ENCODE peak calls at places on chromosomes 6 and 20, in ten cellular contexts. S is CD8-positive, alpha-beta memory T cell; E is brain microvascular endothelial cell; K is vagina; Q is aorta; F is cardiac muscle cell; Y is A549; N is RWPE1; C is HCT116; J is stomach. D is an unnamed sample.
A peak's percentile ranks its signal among the peaks of the same experiment; 100 is the strongest.

GRCh38 chr6:18845891-18846290 is 458.7 kb downstream of the RNF144B start:
- DNase-seq in C (no peak), E (no peak), S (no peak), N (no peak), J (no peak), Q (no peak), Y (no peak), K (no peak), F (no peak), D (no peak)

GRCh38 chr20:49786671-49787370 is 25.8 kb upstream of the SLC9A8 start:
- DNase-seq in Y (peak; percentile 44), E (peak; percentile 10), S (no peak), Q (no peak), J (no peak), K (no peak), C (no peak), F (peak; percentile 23), N (peak; percentile 75), D (no peak)

GRCh38 chr20:41072099-41072798 is 43.6 kb downstream of the TOP1 start:
- DNase-seq in S (no peak), F (peak; percentile 89), J (no peak), N (peak; percentile 92), Y (no peak), K (no peak), E (peak; percentile 79), Q (no peak), C (no peak), D (no peak)

GRCh38 chr6:130810307-130811030 is 16.7 kb upstream of the SMLR1 start:
- DNase-seq in C (no peak), E (no peak), Y (no peak), N (no peak), J (no peak), S (no peak), Q (no peak), K (no peak), F (peak; percentile 10), D (no peak)

GRCh38 chr6:158938811-158939254 is 61.2 kb downstream of the RSPH3 start:
- DNase-seq in F (peak; percentile 12), S (no peak), Y (peak; percentile 52), N (no peak), E (peak; percentile 7), K (no peak), J (no peak), Q (no peak), C (peak; percentile 24), D (no peak)

GRCh38 chr6:151807513-151808330 is at the start of gene ESR1:
- DNase-seq in E (peak; percentile 15), F (peak; percentile 52), K (no peak), J (peak; percentile 28), C (no peak), Q (peak; percentile 78), Y (no peak), N (peak; percentile 12), S (no peak), D (no peak)

GRCh38 chr6:161439093-161439492 is 165.2 kb upstream of the AGPAT4 start:
- DNase-seq in Q (no peak), F (peak; percentile 95), J (no peak), N (peak; percentile 83), S (no peak), C (peak; percentile 40), K (no peak), Y (peak; percentile 63), E (peak; percentile 93), D (peak; percentile 55)

GRCh38 chr6:108801331-108801730 is 46.9 kb upstream of the ARMC2 start:
- DNase-seq in Y (no peak), J (no peak), C (no peak), N (no peak), E (no peak), S (no peak), Q (no peak), F (no peak), K (no peak), D (no peak)

GRCh38 chr6:14549319-14549770 is 431.8 kb downstream of the CD83 start:
- DNase-seq in N (no peak), Y (no peak), Q (no peak), C (no peak), J (no peak), F (no peak), E (no peak), K (no peak), S (no peak), D (peak; percentile 63)
- H3K27ac ChIP-seq in N (no peak overlapping the region), Y (no peak overlapping the region), Q (no peak overlapping the region), C (no peak overlapping the region), J (no peak overlapping the region), F (no peak overlapping the region), E (no peak overlapping the region), K (no peak overlapping the region), S (no peak overlapping the region), D (no peak overlapping the region)

GRCh38 chr6:132496519-132497180 is 16.3 kb downstream of the STX7 start:
- DNase-seq in S (no peak), K (no peak), C (no peak), J (no peak), F (no peak), Q (no peak), Y (no peak), N (no peak), E (no peak), D (no peak)
- H3K27ac ChIP-seq in S (no peak overlapping the region), K (no peak overlapping the region), C (no peak overlapping the region), J (no peak overlapping the region), F (no peak overlapping the region), Q (no peak overlapping the region), Y (no peak overlapping the region), N (no peak overlapping the region), E (no peak overlapping the region), D (no peak overlapping the region)

GRCh38 chr6:26553739-26554668 is 15.8 kb downstream of the HMGN4 start:
- DNase-seq in C (peak; percentile 81), F (peak; percentile 93), Q (peak; percentile 93), N (peak; percentile 84), J (peak; percentile 84), S (peak; percentile 83), Y (peak; percentile 86), K (no peak), E (peak; percentile 93), D (peak; percentile 64)

GRCh38 chr6:26552640-26553189 is 14.5 kb downstream of the HMGN4 start:
- DNase-seq in F (no peak), S (no peak), K (no peak), Y (no peak), E (no peak), J (no peak), C (no peak), Q (no peak), N (no peak), D (no peak)

GRCh38 chr6:26552205-26552604 is 14.0 kb downstream of the HMGN4 start:
- DNase-seq in Q (no peak), F (no peak), N (no peak), Y (no peak), C (no peak), K (no peak), E (no peak), S (no peak), J (no peak), D (no peak)

GRCh38 chr6:26554669-26555504 is 16.7 kb downstream of the HMGN4 start:
- DNase-seq in S (peak; percentile 61), E (peak; percentile 75), F (peak; percentile 73), Y (peak; percentile 74), K (no peak), J (no peak), N (no peak), C (no peak), Q (no peak), D (no peak)

GRCh38 chr6:26553264-26553738 is 15.1 kb downstream of the HMGN4 start:
- DNase-seq in N (no peak), J (peak; percentile 72), Q (peak; percentile 89), S (peak; percentile 79), Y (peak; percentile 69), K (no peak), C (peak; percentile 69), E (peak; percentile 61), F (peak; percentile 77), D (peak; percentile 81)
- H3K27ac ChIP-seq in N (no peak overlapping the region), J (peak overlapping the region; percentile 86), Q (no peak overlapping the region), S (peak overlapping the region; percentile 64), Y (peak overlapping the region; percentile 79), K (peak overlapping the region; percentile 91), C (peak overlapping the region; percentile 53), E (peak overlapping the region; percentile 88), F (peak overlapping the region; percentile 34), D (peak overlapping the region; percentile 78)

GRCh38 chr20:18913701-18914100 is 100.1 kb downstream of the SCP2D1 start:
- DNase-seq in Q (no peak), S (no peak), K (no peak), F (no peak), Y (no peak), J (no peak), E (no peak), N (no peak), C (no peak), D (no peak)

GRCh38 chr20:18919996-18920395 is 106.4 kb downstream of the SCP2D1 start:
- DNase-seq in J (no peak), Y (no peak), K (no peak), S (no peak), F (no peak), C (no peak), N (no peak), E (no peak), Q (no peak), D (no peak)

GRCh38 chr20:18922898-18923297 is 109.3 kb downstream of the SCP2D1 start:
- DNase-seq in Y (no peak), K (no peak), J (no peak), S (no peak), E (no peak), F (no peak), Q (no peak), C (no peak), N (no peak), D (no peak)

GRCh38 chr20:18916886-18917785 is 103.6 kb downstream of the SCP2D1 start:
- DNase-seq in J (no peak), E (peak; percentile 28), N (no peak), Y (no peak), Q (no peak), K (no peak), C (no peak), F (no peak), S (no peak), D (no peak)
- H3K27ac ChIP-seq in J (no peak overlapping the region), E (peak overlapping the region; percentile 28), N (no peak overlapping the region), Y (no peak overlapping the region), Q (no peak overlapping the region), K (no peak overlapping the region), C (no peak overlapping the region), F (no peak overlapping the region), S (no peak overlapping the region), D (no peak overlapping the region)

GRCh38 chr6:34272022-34272926 is 23.5 kb upstream of the SMIM29 start:
- DNase-seq in Q (no peak), J (no peak), E (no peak), F (no peak), N (no peak), K (no peak), S (no peak), C (no peak), Y (peak; percentile 13), D (no peak)
- H3K27ac ChIP-seq in Q (no peak overlapping the region), J (no peak overlapping the region), E (no peak overlapping the region), F (no peak overlapping the region), N (no peak overlapping the region), K (no peak overlapping the region), S (no peak overlapping the region), C (no peak overlapping the region), Y (no peak overlapping the region), D (no peak overlapping the region)

D was measured in dorsolateral prefrontal cortex.